ENCODE peak calls at places on chromosomes 2 and 18, in ten cellular contexts. I, S, X, P, N, F, Z, U, B and L are unnamed samples. For H3K36me3 and H3K4me1, the result is how much of the 10 kb centered on the place peaks cover.

GRCh38 chr2:149768320-149768799 is 180.8 kb upstream of the MMADHC start:
- DNase-seq in I (no peak), P (no peak), S (no peak), U (no peak), B (no peak), F (no peak), N (no peak), X (no peak), Z (no peak), L (peak)

GRCh38 chr2:219706823-219707281 is 79.4 kb downstream of the SLC4A3 start:
- DNase-seq in N (no peak), S (no peak), B (no peak), U (no peak), Z (no peak), X (no peak), P (no peak), I (no peak), F (no peak), L (peak)

GRCh38 chr2:33497177-33497787 is 20.8 kb downstream of the RASGRP3 start:
- DNase-seq in Z (no peak), I (no peak), B (no peak), P (no peak), U (no peak), X (no peak), F (no peak), S (no peak), N (peak), L (peak)

GRCh38 chr2:43798300-43798699 is 24.5 kb downstream of the DYNC2LI1 start:
- DNase-seq in U (no peak), F (no peak), I (no peak), S (no peak), N (no peak), Z (no peak), X (no peak), P (no peak), B (no peak), L (peak)

GRCh38 chr2:117801826-117802225 is 12.7 kb upstream of the DDX18 start:
- DNase-seq in Z (no peak), S (no peak), P (no peak), X (no peak), F (no peak), N (no peak), I (no peak), U (no peak), B (no peak), L (no peak)

GRCh38 chr2:202072226-202072625 is 829 bp upstream of the KIAA2012 start:
- DNase-seq in P (no peak), N (peak), B (no peak), F (no peak), S (peak), X (no peak), Z (no peak), I (no peak), U (no peak), L (no peak)

GRCh38 chr2:14540003-14540402 is 92.5 kb upstream of the LRATD1 start:
- DNase-seq in U (no peak), P (no peak), N (peak), B (no peak), I (no peak), S (no peak), Z (no peak), X (no peak), F (no peak), L (no peak)

GRCh38 chr2:148531175-148532048 is 113.1 kb upstream of the EPC2 start:
- DNase-seq in B (no peak), P (no peak), N (no peak), S (no peak), Z (no peak), I (no peak), X (no peak), U (no peak), F (no peak), L (no peak)

GRCh38 chr2:238235331-238235732 is 4.5 kb downstream of the HES6 start:
- DNase-seq in I (no peak), B (no peak), N (peak), Z (no peak), F (no peak), U (no peak), S (no peak), X (no peak), P (no peak), L (no peak)

GRCh38 chr18:41940506-41941215 is 14.4 kb upstream of the PIK3C3 start:
- DNase-seq in S (no peak), B (no peak), N (peak), Z (no peak), U (no peak), I (no peak), F (no peak), P (no peak), X (no peak), L (peak)

GRCh38 chr2:84386326-84386995 is 72.6 kb downstream of the SUCLG1 start:
- DNase-seq in X (no peak), B (no peak), Z (no peak), P (no peak), U (no peak), S (no peak), N (no peak), I (no peak), F (no peak), L (no peak)

GRCh38 chr2:160493227-160494028 is at the start of gene RBMS1:
- DNase-seq in U (peak), X (peak), B (no peak), N (peak), Z (peak), F (peak), I (peak), S (peak), P (peak), L (peak)

GRCh38 chr2:148645925-148646559 is 1.5 kb downstream of the EPC2 start:
- DNase-seq in F (no peak), P (peak), B (no peak), S (peak), N (peak), X (peak), I (peak), U (no peak), Z (no peak), L (peak)

GRCh38 chr18:6284300-6284699 is 130.4 kb downstream of the L3MBTL4 start:
- DNase-seq in S (no peak), I (no peak), X (no peak), P (no peak), F (no peak), B (no peak), U (no peak), Z (no peak), N (no peak), L (no peak)

GRCh38 chr2:101768480-101769077 is 71.1 kb downstream of the MAP4K4 start:
- DNase-seq in N (no peak), B (no peak), Z (no peak), P (no peak), I (no peak), X (no peak), S (no peak), U (no peak), F (no peak), L (no peak)
- H3K36me3 ChIP-seq in N (under half), B (under half), Z (under half), P (under half), I (under half), X (under half), S (under half), U (under half), F (under half), L (under half)

GRCh38 chr2:120660771-120661459 is 74.8 kb upstream of the GLI2 start:
- DNase-seq in S (no peak), X (no peak), I (peak), Z (no peak), B (no peak), N (no peak), F (no peak), U (peak), P (no peak), L (peak)
- TF ChIP-seq CTCF in S (no peak), X (no peak), I (no peak), Z (no peak), B (no peak), N (no peak), F (no peak), U (no peak), P (no peak), L (no peak)

DNA sequence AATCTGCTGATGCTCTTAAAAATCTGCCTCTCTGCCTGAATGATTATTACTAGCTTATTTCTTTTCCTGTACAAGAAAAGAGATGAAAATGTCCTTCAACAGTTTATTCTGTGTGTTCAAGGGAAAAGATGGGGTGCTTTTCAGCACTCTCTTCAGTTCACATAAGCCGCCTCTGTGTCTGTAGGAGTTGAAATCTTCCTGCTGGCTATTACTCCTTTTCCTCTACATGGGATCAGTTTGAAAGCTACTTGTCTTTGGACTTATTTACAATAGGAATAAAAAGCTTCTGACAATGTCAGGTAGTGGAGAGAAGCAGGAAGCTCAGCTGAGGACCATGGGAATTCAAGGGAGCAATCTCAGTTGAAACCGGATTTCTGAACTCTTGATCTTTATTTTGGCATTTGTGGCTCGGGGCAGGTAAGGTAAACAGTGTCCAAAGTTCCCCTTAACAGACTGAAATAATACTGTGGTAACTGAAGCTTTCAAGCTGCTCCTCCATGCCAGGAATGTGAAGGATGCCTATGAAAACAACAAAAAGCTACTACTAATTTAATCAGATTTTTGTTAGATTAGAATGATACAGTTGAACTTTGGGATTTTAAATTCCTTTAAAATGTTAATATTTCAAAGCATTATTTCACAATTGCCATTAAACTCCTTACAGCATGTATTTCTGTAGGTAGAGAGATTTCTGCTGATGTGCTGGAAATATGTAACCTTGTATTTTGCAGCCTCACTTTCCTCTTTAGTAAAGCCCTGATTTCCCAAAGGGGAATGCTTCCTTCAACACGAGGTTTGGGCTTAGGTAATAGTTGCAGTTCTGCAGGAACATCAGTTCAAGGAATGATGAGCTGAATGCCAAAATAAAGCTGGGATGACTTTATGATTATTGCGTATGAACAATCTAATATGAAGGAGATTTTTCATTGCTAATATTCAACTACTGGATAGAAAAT is 43.6 kb downstream of the MAPRE2 start:
- DNase-seq in U (no peak), Z (no peak), F (no peak), I (no peak), X (no peak), B (no peak), N (no peak), P (no peak), S (no peak), L (no peak)
- H3K4me1 ChIP-seq in U (half or more), Z (under half), F (under half), I (under half), X (under half), B (under half), N (under half), P (half or more), S (under half), L (under half)

GRCh38 chr2:30561349-30561748 is 114.3 kb downstream of the LCLAT1 start:
- DNase-seq in S (no peak), N (no peak), U (no peak), P (no peak), X (no peak), B (no peak), F (no peak), Z (no peak), I (no peak), L (no peak)
- H3K36me3 ChIP-seq in S (under half), N (under half), U (under half), P (under half), X (under half), B (under half), F (under half), Z (under half), I (under half), L (under half)

DNA sequence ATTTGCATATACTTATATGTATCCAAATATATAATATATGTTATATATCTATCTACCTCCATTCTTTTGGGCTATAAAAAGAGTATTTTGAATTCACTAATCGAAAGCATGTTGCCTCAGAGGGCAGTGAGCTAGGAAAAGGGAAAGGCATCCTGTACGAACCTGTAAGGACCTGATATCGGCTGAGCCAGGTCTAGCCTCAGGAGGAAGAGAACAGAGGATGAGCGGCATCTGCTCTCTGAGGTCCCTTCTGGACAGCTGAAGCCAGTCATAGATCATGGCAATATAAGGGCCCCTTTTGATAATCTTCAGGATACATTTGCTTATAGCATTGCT is 166.2 kb upstream of the STK17B start:
- DNase-seq in B (no peak), N (no peak), P (no peak), Z (no peak), F (no peak), S (no peak), X (no peak), I (no peak), U (no peak), L (no peak)
- TF ChIP-seq CTCF in B (no peak), N (no peak), P (no peak), Z (peak), F (peak), S (no peak), X (no peak), I (no peak), U (no peak), L (no peak)

DNA sequence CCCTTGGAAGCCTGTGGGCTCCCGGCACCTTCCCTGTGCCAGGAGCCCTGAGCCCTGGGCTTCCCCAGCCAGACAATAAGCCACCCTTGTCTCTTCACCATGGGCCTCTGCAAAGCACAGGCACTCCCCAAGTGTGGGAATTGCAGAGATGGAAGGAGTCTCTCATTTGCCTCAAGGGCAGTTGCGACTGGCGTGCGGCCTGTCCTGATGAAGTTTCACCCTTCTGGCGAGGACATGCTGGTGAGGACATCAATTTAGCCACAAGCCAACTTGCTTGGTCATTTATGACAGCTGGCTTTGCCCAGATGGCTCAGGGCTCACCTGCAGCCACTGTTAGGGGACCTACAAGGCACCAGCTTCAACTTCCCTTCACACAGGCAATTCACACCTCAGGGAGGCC is 180.2 kb downstream of the ANAPC1 start:
- DNase-seq in U (no peak), P (peak), S (no peak), F (no peak), N (no peak), B (no peak), X (no peak), Z (no peak), I (no peak), L (no peak)
- H3K4me1 ChIP-seq in U (under half), P (under half), S (under half), F (under half), N (under half), B (under half), X (under half), Z (under half), I (under half), L (under half)

DNA sequence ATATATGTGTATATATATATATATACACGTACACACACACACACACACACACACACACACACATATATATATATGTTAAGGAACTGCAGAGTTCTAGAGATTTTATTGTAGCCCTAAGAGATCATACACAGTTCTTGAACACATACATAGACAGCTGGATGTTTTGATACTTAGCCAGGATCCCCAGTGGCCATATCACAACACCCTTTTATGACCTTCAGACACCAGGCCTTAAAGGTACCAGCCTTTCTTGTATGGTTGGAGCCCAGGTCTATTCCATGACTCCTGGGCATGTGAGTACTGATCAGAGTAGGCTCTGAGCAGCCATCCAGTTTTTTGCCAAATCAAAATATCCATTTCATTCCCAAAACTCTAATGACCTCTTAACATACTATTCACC is 138.3 kb downstream of the MYO1B start:
- DNase-seq in F (no peak), B (no peak), X (peak), S (no peak), I (no peak), P (no peak), Z (no peak), N (no peak), U (no peak), L (no peak)
- H3K36me3 ChIP-seq in F (under half), B (under half), X (under half), S (under half), I (under half), P (under half), Z (under half), N (under half), U (under half), L (under half)